ENCODE peak calls at places on chromosomes 4 and X, in ten cellular contexts. E is RWPE1; U is M059J; P is T-helper 2 cell treated with Interferon-gamma antibody and Interleukin-4, amounts not matched to agents 5 μg/mL and 100 μg/mL, for 36 hours; Y is central memory CD4-positive, alpha-beta T cell; A is NCI-H2029; G is upper lobe of right lung; N is endothelial cell; X is renal cortical epithelial cell; I is posterior vena cava. Q is an unnamed sample.

GRCh38 chr4:80360102-80360501 is 24.6 kb downstream of the CFAP299 start:
- DNase-seq in A (no peak), P (no peak), I (no peak), X (no peak), U (no peak), Y (no peak), N (no peak), G (no peak), E (no peak), Q (no peak)

GRCh38 chr4:8241895-8242696 is 27.5 kb upstream of the HTRA3 start:
- DNase-seq in A (peak), X (peak), I (peak), G (peak), Y (peak), P (peak), N (peak), U (peak), E (peak), Q (peak)

GRCh38 chr4:11427201-11427996 is 1.3 kb downstream of the HS3ST1 start:
- DNase-seq in Y (no peak), A (peak), I (peak), X (no peak), E (no peak), U (no peak), P (no peak), N (no peak), G (no peak), Q (no peak)

GRCh38 chr4:136012250-136012649 is 1520.0 kb downstream of the PCDH18 start:
- DNase-seq in P (no peak), Y (no peak), N (no peak), U (no peak), I (no peak), A (no peak), G (no peak), E (no peak), X (peak), Q (no peak)

GRCh38 chr4:33467291-33467690 is 2747.1 kb downstream of the PCDH7 start:
- DNase-seq in N (no peak), G (no peak), A (no peak), X (no peak), P (no peak), I (peak), U (peak), Y (no peak), E (no peak), Q (no peak)

GRCh38 chr4:187485676-187486075 is 509.9 kb upstream of the ZFP42 start:
- DNase-seq in A (no peak), G (no peak), I (no peak), E (no peak), U (no peak), P (no peak), X (no peak), N (no peak), Y (no peak), Q (no peak)

GRCh38 chr4:4395849-4396627 is 9.1 kb downstream of the NSG1 start:
- DNase-seq in N (no peak), Y (no peak), G (no peak), P (no peak), I (peak), U (peak), X (no peak), A (no peak), E (no peak), Q (peak)

GRCh38 chr4:158809611-158810486 is 41.0 kb downstream of the FNIP2 start:
- DNase-seq in U (peak), X (peak), E (no peak), A (peak), N (no peak), Y (peak), I (no peak), G (no peak), P (no peak), Q (peak)

GRCh38 chrX:1614927-1615326 is at the start of gene ASMT:
- DNase-seq in X (no peak), I (no peak), Y (no peak), A (no peak), E (no peak), G (no peak), N (no peak), U (no peak), P (no peak), Q (no peak)

GRCh38 chrX:31845003-31845402 is 773.2 kb upstream of the FTHL17 start:
- DNase-seq in N (no peak), I (no peak), E (no peak), P (no peak), G (no peak), U (no peak), Y (no peak), A (no peak), X (peak), Q (peak)

GRCh38 chrX:112945796-112946195 is 105.2 kb upstream of the AMOT start:
- DNase-seq in A (no peak), U (no peak), N (no peak), Y (no peak), I (no peak), X (no peak), P (no peak), E (no peak), G (no peak), Q (no peak)

GRCh38 chr4:36402008-36402758 is 120.8 kb downstream of the DTHD1 start:
- DNase-seq in A (no peak), E (no peak), X (no peak), U (no peak), I (no peak), P (peak), Y (no peak), G (no peak), N (no peak), Q (no peak)

GRCh38 chrX:64342811-64343210 is 52.4 kb downstream of the MTMR8 start:
- DNase-seq in Y (no peak), N (no peak), G (no peak), A (no peak), E (no peak), I (no peak), X (no peak), U (no peak), P (no peak), Q (no peak)

GRCh38 chrX:153568612-153569011 is 30.3 kb downstream of the CCNQ start:
- DNase-seq in N (no peak), E (no peak), P (no peak), Y (no peak), U (no peak), X (no peak), A (no peak), I (no peak), G (no peak), Q (no peak)

GRCh38 chrX:144006811-144007210 is 122.9 kb downstream of the UBE2NL start:
- DNase-seq in I (no peak), A (no peak), Y (no peak), N (no peak), U (peak), P (no peak), X (peak), G (no peak), E (peak), Q (peak)

GRCh38 chrX:43631841-43632240 is 24.3 kb upstream of the MAOA start:
- DNase-seq in Y (no peak), P (no peak), X (no peak), N (no peak), E (no peak), G (no peak), A (no peak), I (no peak), U (no peak), Q (peak)

GRCh38 chrX:84710611-84711010 is 208.4 kb upstream of the HDX start:
- DNase-seq in G (no peak), I (no peak), N (no peak), E (no peak), X (no peak), Y (no peak), U (no peak), P (no peak), A (no peak), Q (no peak)

GRCh38 chrX:54540289-54540688 is 10.3 kb downstream of the GNL3L start:
- DNase-seq in A (no peak), E (no peak), Y (no peak), G (no peak), P (no peak), N (no peak), X (no peak), I (peak), U (peak), Q (peak)

GRCh38 chrX:148723551-148723950 is 223.1 kb downstream of the AFF2 start:
- DNase-seq in G (no peak), P (no peak), N (no peak), U (no peak), Y (no peak), A (no peak), I (no peak), X (no peak), E (no peak), Q (no peak)

GRCh38 chr4:187188118-187188517 is 464.5 kb upstream of the FAT1 start:
- DNase-seq in G (no peak), X (no peak), Y (no peak), I (no peak), A (no peak), U (no peak), P (no peak), E (no peak), N (no peak), Q (no peak)

GRCh38 chr4:127601029-127601428 is 31.7 kb upstream of the INTU start:
- DNase-seq in E (peak), X (peak), G (no peak), N (no peak), U (no peak), Y (no peak), A (no peak), P (no peak), I (no peak), Q (peak)

GRCh38 chr4:829291-829690 is 3.4 kb upstream of the CPLX1 start:
- DNase-seq in Y (no peak), G (peak), P (no peak), A (no peak), N (no peak), I (peak), U (no peak), E (no peak), X (no peak), Q (no peak)

GRCh38 chr4:113145519-113146291 is 96.3 kb downstream of the ANK2 start:
- DNase-seq in N (peak), E (no peak), U (no peak), X (peak), P (no peak), G (no peak), I (no peak), A (peak), Y (no peak), Q (no peak)

GRCh38 chr4:2263701-2264321 is 1.9 kb upstream of the MXD4 start:
- DNase-seq in E (no peak), P (no peak), Y (no peak), U (no peak), A (peak), G (peak), X (no peak), I (peak), N (no peak), Q (no peak)

GRCh38 chrX:88613338-88613737 is 133.7 kb upstream of the CPXCR1 start:
- DNase-seq in E (peak), X (no peak), U (no peak), P (no peak), G (no peak), Y (no peak), A (no peak), I (no peak), N (peak), Q (peak)

GRCh38 chr4:184163813-184164212 is 53.9 kb downstream of the ENPP6 start:
- DNase-seq in A (no peak), N (peak), Y (no peak), E (peak), I (no peak), G (peak), P (no peak), U (peak), X (peak), Q (peak)

GRCh38 chr4:94262163-94263016 is 54.7 kb downstream of the SMARCAD1 start:
- DNase-seq in N (no peak), I (no peak), Y (no peak), E (peak), G (no peak), A (no peak), X (no peak), U (no peak), P (no peak), Q (no peak)

GRCh38 chrX:55007633-55008032 is 7.5 kb downstream of the APEX2 start:
- DNase-seq in X (peak), P (no peak), G (no peak), U (peak), A (no peak), Y (no peak), E (peak), I (no peak), N (no peak), Q (peak)

GRCh38 chr4:146959692-146960091 is 14.0 kb upstream of the TTC29 start:
- DNase-seq in U (peak), G (no peak), E (no peak), N (no peak), P (no peak), A (no peak), X (peak), Y (no peak), I (no peak), Q (no peak)